ENCODE peak calls at places on chromosomes 11 and 22, in five cellular contexts. Q, A, S, H and W are unnamed samples.

GRCh38 chr11:107044503-107044902 is 26.2 kb upstream of the GUCY1A2 start:
- DNase-seq in Q (no peak), A (no peak), S (no peak), H (no peak), W (no peak)

GRCh38 chr11:68338041-68338800 is 25.8 kb downstream of the LRP5 start:
- DNase-seq in Q (no peak), A (peak), S (no peak), H (peak), W (no peak)

GRCh38 chr22:21445437-21446127 is 21.6 kb upstream of the TMEM191C start:
- DNase-seq in Q (no peak), A (no peak), S (no peak), H (peak), W (no peak)

GRCh38 chr11:4610258-4610935 is 2.4 kb upstream of the TRIM68 start:
- DNase-seq in Q (no peak), A (peak), S (no peak), H (no peak), W (peak)

GRCh38 chr22:46604306-46604690 is 15.9 kb upstream of the GRAMD4 start:
- DNase-seq in Q (no peak), A (peak), S (peak), H (peak), W (peak)

GRCh38 chr22:38872831-38873248 is 824 bp upstream of the CBX6 start:
- DNase-seq in Q (peak), A (peak), S (peak), H (peak), W (peak)

GRCh38 chr11:63212742-63213141 is 30.7 kb downstream of the SLC22A25 start:
- DNase-seq in Q (no peak), A (peak), S (no peak), H (no peak), W (peak)

GRCh38 chr22:31626427-31627150 is 35.4 kb downstream of the PISD start:
- DNase-seq in Q (no peak), A (no peak), S (no peak), H (no peak), W (no peak)

GRCh38 chr22:27213291-27213690 is 555.9 kb downstream of the MIAT start:
- DNase-seq in Q (no peak), A (peak), S (no peak), H (no peak), W (no peak)